ENCODE peak calls at places on chromosomes 2 and 18, in five cellular contexts. One of them, this sample, is unnamed.
A peak's percentile ranks its signal among the peaks of the same experiment; 100 is the strongest.

GRCh38 chr2:217027414-217027813 is 167.6 kb upstream of the TNP1 start:
- DNase-seq in tibial nerve: no peak
- DNase-seq in A549: no peak
- DNase-seq in adrenal gland: no peak
- DNase-seq in transverse colon: no peak
- DNase-seq in this sample: no peak

GRCh38 chr18:48973731-48974130 is 23.0 kb upstream of the SMAD7 start:
- DNase-seq in A549: no peak
- DNase-seq in transverse colon: peak; percentile 39
- DNase-seq in adrenal gland: no peak
- DNase-seq in tibial nerve: no peak
- DNase-seq in this sample: no peak

GRCh38 chr2:196376984-196377877 is 205.9 kb upstream of the STK17B start:
- DNase-seq in adrenal gland: no peak
- DNase-seq in transverse colon: no peak
- DNase-seq in A549: no peak
- DNase-seq in tibial nerve: no peak
- DNase-seq in this sample: no peak

GRCh38 chr2:54630841-54631497 is 92.5 kb upstream of the EML6 start:
- DNase-seq in transverse colon: no peak
- DNase-seq in adrenal gland: no peak
- DNase-seq in A549: no peak
- DNase-seq in tibial nerve: no peak
- DNase-seq in this sample: no peak

GRCh38 chr2:66173635-66174034 is 261.3 kb upstream of the MEIS1 start:
- DNase-seq in adrenal gland: no peak
- DNase-seq in transverse colon: no peak
- DNase-seq in A549: no peak
- DNase-seq in tibial nerve: no peak
- DNase-seq in this sample: no peak

GRCh38 chr2:74867841-74868658 is 34.1 kb downstream of the HK2 start:
- DNase-seq in transverse colon: no peak
- DNase-seq in tibial nerve: no peak
- DNase-seq in adrenal gland: peak; percentile 14
- DNase-seq in A549: peak; percentile 40
- DNase-seq in this sample: no peak

GRCh38 chr2:171522804-171523338 is 597 bp downstream of the CYBRD1 start:
- DNase-seq in A549: no peak
- DNase-seq in tibial nerve: no peak
- DNase-seq in adrenal gland: peak; percentile 32
- DNase-seq in transverse colon: peak; percentile 32
- DNase-seq in this sample: peak; percentile 77

GRCh38 chr2:226295123-226295522 is 504.5 kb downstream of the IRS1 start:
- DNase-seq in transverse colon: no peak
- DNase-seq in adrenal gland: no peak
- DNase-seq in tibial nerve: no peak
- DNase-seq in A549: no peak
- DNase-seq in this sample: no peak

GRCh38 chr18:73164430-73164829 is 296.6 kb upstream of the NETO1 start:
- DNase-seq in A549: no peak
- DNase-seq in adrenal gland: no peak
- DNase-seq in transverse colon: no peak
- DNase-seq in tibial nerve: no peak
- DNase-seq in this sample: no peak

GRCh38 chr2:5020451-5020850 is 671.7 kb upstream of the SOX11 start:
- DNase-seq in tibial nerve: no peak
- DNase-seq in transverse colon: no peak
- DNase-seq in A549: no peak
- DNase-seq in adrenal gland: no peak
- DNase-seq in this sample: no peak

GRCh38 chr2:73020306-73020656 is 51.2 kb downstream of the SFXN5 start:
- DNase-seq in A549: no peak
- DNase-seq in transverse colon: no peak
- DNase-seq in adrenal gland: no peak
- DNase-seq in tibial nerve: no peak
- DNase-seq in this sample: no peak

GRCh38 chr2:97936199-97936598 is 59.5 kb downstream of the TMEM131 start:
- DNase-seq in tibial nerve: no peak
- DNase-seq in transverse colon: peak; percentile 35
- DNase-seq in adrenal gland: no peak
- DNase-seq in A549: no peak
- DNase-seq in this sample: no peak

GRCh38 chr2:197838589-197838988 is 34.2 kb downstream of the PLCL1 start:
- DNase-seq in tibial nerve: no peak
- DNase-seq in A549: no peak
- DNase-seq in transverse colon: no peak
- DNase-seq in adrenal gland: no peak
- DNase-seq in this sample: no peak

GRCh38 chr18:2848879-2849254 is 2.1 kb downstream of the EMILIN2 start:
- DNase-seq in A549: no peak
- DNase-seq in tibial nerve: no peak
- DNase-seq in adrenal gland: no peak
- DNase-seq in transverse colon: no peak
- DNase-seq in this sample: no peak

GRCh38 chr18:79587298-79588125 is 92.1 kb upstream of the CTDP1 start:
- DNase-seq in tibial nerve: peak; percentile 12
- DNase-seq in A549: no peak
- DNase-seq in adrenal gland: no peak
- DNase-seq in transverse colon: peak; percentile 7
- DNase-seq in this sample: no peak
- TF ChIP-seq POLR2A in tibial nerve: no peak
- TF ChIP-seq POLR2A in A549: no peak
- TF ChIP-seq POLR2A in adrenal gland: no peak
- TF ChIP-seq POLR2A in transverse colon: no peak
- TF ChIP-seq POLR2A in this sample: no peak

GRCh38 chr2:102103992-102104871 is 38.3 kb upstream of the IL1R1 start:
- DNase-seq in A549: peak; percentile 71
- DNase-seq in transverse colon: peak; percentile 70
- DNase-seq in adrenal gland: peak; percentile 72
- DNase-seq in tibial nerve: peak; percentile 28
- DNase-seq in this sample: no peak
- TF ChIP-seq POLR2A in A549: no peak
- TF ChIP-seq POLR2A in transverse colon: peak; percentile 13
- TF ChIP-seq POLR2A in adrenal gland: no peak
- TF ChIP-seq POLR2A in tibial nerve: no peak
- TF ChIP-seq POLR2A in this sample: no peak

GRCh38 chr2:71276311-71277158 is 49.6 kb upstream of the PAIP2B start:
- DNase-seq in adrenal gland: peak; percentile 83
- DNase-seq in A549: peak; percentile 93
- DNase-seq in tibial nerve: peak; percentile 60
- DNase-seq in transverse colon: peak; percentile 91
- DNase-seq in this sample: peak; percentile 91
- TF ChIP-seq POLR2A in adrenal gland: peak; percentile 24
- TF ChIP-seq POLR2A in A549: peak; percentile 75
- TF ChIP-seq POLR2A in tibial nerve: peak; percentile 86
- TF ChIP-seq POLR2A in transverse colon: no peak
- TF ChIP-seq POLR2A in this sample: peak; percentile 67

GRCh38 chr2:241925821-241926441 is 56.4 kb downstream of the RTP5 start:
- DNase-seq in transverse colon: no peak
- DNase-seq in adrenal gland: no peak
- DNase-seq in A549: no peak
- DNase-seq in tibial nerve: no peak
- DNase-seq in this sample: no peak

GRCh38 chr2:241924069-241924908 is 54.8 kb downstream of the RTP5 start:
- DNase-seq in A549: no peak
- DNase-seq in transverse colon: no peak
- DNase-seq in adrenal gland: no peak
- DNase-seq in tibial nerve: no peak
- DNase-seq in this sample: no peak

GRCh38 chr2:241924909-241925250 is 55.4 kb downstream of the RTP5 start:
- DNase-seq in transverse colon: no peak
- DNase-seq in adrenal gland: no peak
- DNase-seq in tibial nerve: no peak
- DNase-seq in A549: no peak
- DNase-seq in this sample: no peak

GRCh38 chr2:241925277-241925676 is 55.7 kb downstream of the RTP5 start:
- DNase-seq in transverse colon: no peak
- DNase-seq in tibial nerve: no peak
- DNase-seq in A549: no peak
- DNase-seq in adrenal gland: no peak
- DNase-seq in this sample: no peak

GRCh38 chr2:241926541-241927311 is 57.2 kb downstream of the RTP5 start:
- DNase-seq in tibial nerve: no peak
- DNase-seq in A549: no peak
- DNase-seq in transverse colon: no peak
- DNase-seq in adrenal gland: no peak
- DNase-seq in this sample: no peak
- TF ChIP-seq POLR2A in tibial nerve: no peak
- TF ChIP-seq POLR2A in A549: no peak
- TF ChIP-seq POLR2A in transverse colon: no peak
- TF ChIP-seq POLR2A in adrenal gland: no peak
- TF ChIP-seq POLR2A in this sample: no peak

GRCh38 chr2:191001032-191001431 is 12.9 kb downstream of the STAT1 start:
- DNase-seq in adrenal gland: no peak
- DNase-seq in A549: no peak
- DNase-seq in transverse colon: no peak
- DNase-seq in tibial nerve: no peak
- DNase-seq in this sample: no peak
- TF ChIP-seq POLR2A in adrenal gland: no peak
- TF ChIP-seq POLR2A in A549: no peak
- TF ChIP-seq POLR2A in transverse colon: no peak
- TF ChIP-seq POLR2A in tibial nerve: no peak
- TF ChIP-seq POLR2A in this sample: no peak

DNA sequence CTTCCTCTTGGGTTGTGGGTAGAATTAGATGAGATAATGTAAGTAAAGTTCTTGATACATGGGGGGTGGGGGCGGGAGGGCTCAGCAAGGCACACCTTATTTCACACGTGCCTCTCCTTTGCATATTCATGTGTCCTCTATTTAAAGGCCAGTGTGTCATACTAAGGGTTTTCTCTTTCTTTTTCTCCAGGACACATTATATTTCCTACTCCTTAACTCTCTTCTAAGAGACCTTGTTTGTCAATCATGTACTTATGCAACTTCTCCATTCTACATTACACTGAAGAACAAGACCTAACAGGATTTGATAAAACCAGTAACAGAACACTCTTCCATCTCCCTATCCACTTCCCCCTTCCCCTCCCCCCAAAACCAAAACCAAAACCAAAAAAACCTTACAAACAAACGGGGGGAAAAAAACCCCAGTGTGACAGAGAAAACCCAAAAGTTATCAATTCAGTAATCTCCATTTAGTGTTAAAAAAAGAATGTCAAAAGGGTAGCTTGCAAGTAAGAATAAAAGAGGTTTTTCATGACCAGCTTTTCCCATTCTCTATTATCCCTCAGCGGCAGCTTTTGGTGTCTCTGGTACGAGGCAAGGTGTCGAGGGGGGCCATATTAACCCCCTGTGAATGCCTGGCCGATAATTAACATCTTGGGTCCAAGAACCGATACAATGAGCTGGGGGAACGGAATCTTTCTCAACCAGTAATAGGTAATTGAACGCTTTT is 190.9 kb upstream of the TCF4 start:
- DNase-seq in A549: no peak
- DNase-seq in tibial nerve: no peak
- DNase-seq in adrenal gland: no peak
- DNase-seq in transverse colon: no peak
- DNase-seq in this sample: peak; percentile 66
- TF ChIP-seq POLR2A in A549: no peak
- TF ChIP-seq POLR2A in tibial nerve: no peak
- TF ChIP-seq POLR2A in adrenal gland: no peak
- TF ChIP-seq POLR2A in transverse colon: no peak
- TF ChIP-seq POLR2A in this sample: no peak

GRCh38 chr2:128195435-128195984 is 104.5 kb downstream of the UGGT1 start:
- DNase-seq in adrenal gland: no peak
- DNase-seq in A549: no peak
- DNase-seq in transverse colon: peak; percentile 28
- DNase-seq in tibial nerve: no peak
- DNase-seq in this sample: no peak
- TF ChIP-seq POLR2A in adrenal gland: no peak
- TF ChIP-seq POLR2A in A549: no peak
- TF ChIP-seq POLR2A in transverse colon: no peak
- TF ChIP-seq POLR2A in tibial nerve: no peak
- TF ChIP-seq POLR2A in this sample: no peak

DNA sequence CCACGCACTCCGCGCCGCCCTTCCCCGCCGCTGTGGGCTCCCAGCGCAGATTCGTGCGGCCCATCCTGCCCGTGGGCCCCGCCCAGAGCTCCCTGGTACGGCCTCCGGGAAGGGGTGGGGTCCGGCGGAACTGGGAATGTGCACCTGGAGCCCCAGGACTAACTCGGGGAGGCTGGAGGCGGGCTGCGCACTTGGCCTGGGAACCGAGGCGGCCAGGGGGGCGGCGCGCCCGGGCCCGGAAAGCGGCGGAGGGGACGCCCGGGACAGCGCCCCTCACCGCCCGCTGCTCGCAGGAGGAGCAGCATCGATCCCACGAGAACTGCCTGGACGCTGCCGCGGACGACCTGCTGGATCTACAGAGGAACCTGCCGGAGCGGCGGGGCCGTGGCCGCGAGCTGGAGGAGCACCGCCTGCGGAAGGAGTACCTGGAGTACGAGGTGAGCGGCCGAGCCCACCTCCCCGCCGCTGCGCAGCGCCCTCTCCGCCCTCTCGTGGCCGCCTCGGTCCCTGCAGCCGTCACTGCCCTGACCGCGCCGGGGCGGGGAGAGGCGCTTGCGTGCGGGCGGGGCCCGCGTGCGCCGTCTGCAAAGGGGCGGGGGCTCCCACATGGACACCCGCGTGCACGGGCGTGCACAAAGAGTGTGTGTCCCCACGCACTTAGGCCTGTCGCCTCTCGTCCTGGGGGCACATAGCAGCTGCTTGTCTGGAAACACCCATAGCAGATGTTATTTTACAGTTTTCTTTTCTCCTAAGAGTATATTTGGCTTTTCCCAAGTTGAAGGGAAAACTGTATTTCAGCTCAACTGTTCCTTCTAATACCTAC is 25.2 kb downstream of the PSD4 start:
- DNase-seq in adrenal gland: peak; percentile 85
- DNase-seq in tibial nerve: peak; percentile 60
- DNase-seq in A549: peak; percentile 90
- DNase-seq in transverse colon: peak; percentile 88
- DNase-seq in this sample: peak; percentile 87
- TF ChIP-seq POLR2A in adrenal gland: peak; percentile 67
- TF ChIP-seq POLR2A in tibial nerve: peak; percentile 59
- TF ChIP-seq POLR2A in A549: peak; percentile 62
- TF ChIP-seq POLR2A in transverse colon: peak; percentile 79
- TF ChIP-seq POLR2A in this sample: no peak

GRCh38 chr2:199955339-199956061 is at the start of the genes MAIP1 and TYW5:
- DNase-seq in adrenal gland: peak; percentile 82
- DNase-seq in A549: peak; percentile 92
- DNase-seq in tibial nerve: peak; percentile 57
- DNase-seq in transverse colon: peak; percentile 86
- DNase-seq in this sample: peak; percentile 94
- TF ChIP-seq POLR2A in adrenal gland: peak; percentile 88
- TF ChIP-seq POLR2A in A549: peak; percentile 89
- TF ChIP-seq POLR2A in tibial nerve: peak; percentile 49
- TF ChIP-seq POLR2A in transverse colon: peak; percentile 84
- TF ChIP-seq POLR2A in this sample: peak; percentile 87

GRCh38 chr18:36831139-36831538 is 2.2 kb downstream of the KIAA1328 start:
- DNase-seq in A549: no peak
- DNase-seq in transverse colon: no peak
- DNase-seq in tibial nerve: no peak
- DNase-seq in adrenal gland: no peak
- DNase-seq in this sample: peak; percentile 21

GRCh38 chr18:36829362-36830140 is 624 bp downstream of the KIAA1328 start:
- DNase-seq in adrenal gland: no peak
- DNase-seq in transverse colon: no peak
- DNase-seq in tibial nerve: no peak
- DNase-seq in A549: no peak
- DNase-seq in this sample: peak; percentile 67

GRCh38 chr18:36830141-36830495 is 1.2 kb downstream of the KIAA1328 start:
- DNase-seq in adrenal gland: no peak
- DNase-seq in A549: no peak
- DNase-seq in tibial nerve: no peak
- DNase-seq in transverse colon: no peak
- DNase-seq in this sample: peak; percentile 50

GRCh38 chr18:36828157-36828629 is 609 bp downstream of the TPGS2 start:
- DNase-seq in A549: peak; percentile 36
- DNase-seq in tibial nerve: no peak
- DNase-seq in adrenal gland: peak; percentile 46
- DNase-seq in transverse colon: peak; percentile 34
- DNase-seq in this sample: peak; percentile 77

GRCh38 chr18:36828630-36829361 is at the start of the genes KIAA1328 and TPGS2:
- DNase-seq in A549: peak; percentile 88
- DNase-seq in adrenal gland: peak; percentile 90
- DNase-seq in tibial nerve: peak; percentile 71
- DNase-seq in transverse colon: peak; percentile 87
- DNase-seq in this sample: peak; percentile 96
- TF ChIP-seq POLR2A in A549: peak; percentile 53
- TF ChIP-seq POLR2A in adrenal gland: peak; percentile 48
- TF ChIP-seq POLR2A in tibial nerve: peak; percentile 52
- TF ChIP-seq POLR2A in transverse colon: peak; percentile 64
- TF ChIP-seq POLR2A in this sample: peak; percentile 89

This sample was measured in erythroblast.